ENCODE peak calls at places on chromosomes 2 and 18, in five cellular contexts. One of them, this sample, is unnamed.

GRCh38 chr2:164984428-164984827 is 29.1 kb upstream of the SLC38A11 start:
- DNase-seq in NCI-H1092: no peak
- DNase-seq in hypothalamus: no peak
- DNase-seq in heart right ventricle: no peak
- DNase-seq in HTR-8/SVneo: no peak
- DNase-seq in this sample: no peak

GRCh38 chr2:67733517-67733916 is 329.3 kb downstream of the C1D start:
- DNase-seq in NCI-H1092: no peak
- DNase-seq in hypothalamus: no peak
- DNase-seq in heart right ventricle: peak
- DNase-seq in HTR-8/SVneo: peak
- DNase-seq in this sample: no peak

GRCh38 chr2:28347193-28347592 is 45.5 kb upstream of the FOSL2 start:
- DNase-seq in NCI-H1092: no peak
- DNase-seq in hypothalamus: no peak
- DNase-seq in heart right ventricle: no peak
- DNase-seq in HTR-8/SVneo: no peak
- DNase-seq in this sample: no peak

GRCh38 chr2:96693286-96694200 is 46.3 kb downstream of the LMAN2L start:
- DNase-seq in NCI-H1092: no peak
- DNase-seq in hypothalamus: no peak
- DNase-seq in heart right ventricle: no peak
- DNase-seq in HTR-8/SVneo: no peak
- DNase-seq in this sample: no peak

GRCh38 chr2:190486037-190486623 is 48.4 kb downstream of the NEMP2 start:
- DNase-seq in NCI-H1092: no peak
- DNase-seq in hypothalamus: no peak
- DNase-seq in heart right ventricle: no peak
- DNase-seq in HTR-8/SVneo: no peak
- DNase-seq in this sample: no peak

GRCh38 chr2:240387669-240388358 is 47.6 kb upstream of the GPC1 start:
- DNase-seq in NCI-H1092: no peak
- DNase-seq in hypothalamus: no peak
- DNase-seq in heart right ventricle: peak
- DNase-seq in HTR-8/SVneo: peak
- DNase-seq in this sample: no peak

GRCh38 chr18:72235422-72235821 is 308.7 kb downstream of the CBLN2 start:
- DNase-seq in NCI-H1092: peak
- DNase-seq in hypothalamus: no peak
- DNase-seq in heart right ventricle: no peak
- DNase-seq in HTR-8/SVneo: no peak
- DNase-seq in this sample: no peak

GRCh38 chr18:36501100-36501499 is 203.6 kb downstream of the FHOD3 start:
- DNase-seq in NCI-H1092: no peak
- DNase-seq in hypothalamus: no peak
- DNase-seq in heart right ventricle: peak
- DNase-seq in HTR-8/SVneo: no peak
- DNase-seq in this sample: no peak

GRCh38 chr18:28041366-28041765 is 135.6 kb downstream of the CDH2 start:
- DNase-seq in NCI-H1092: no peak
- DNase-seq in hypothalamus: no peak
- DNase-seq in heart right ventricle: no peak
- DNase-seq in HTR-8/SVneo: no peak
- DNase-seq in this sample: no peak

GRCh38 chr2:70964596-70965386 is 13.6 kb upstream of the ANKRD53 start:
- DNase-seq in NCI-H1092: no peak
- DNase-seq in hypothalamus: peak
- DNase-seq in heart right ventricle: peak
- DNase-seq in HTR-8/SVneo: peak
- DNase-seq in this sample: peak

GRCh38 chr18:35732652-35733051 is 151.1 kb downstream of the GALNT1 start:
- DNase-seq in NCI-H1092: no peak
- DNase-seq in hypothalamus: no peak
- DNase-seq in heart right ventricle: no peak
- DNase-seq in HTR-8/SVneo: no peak
- DNase-seq in this sample: no peak

GRCh38 chr2:529425-529824 is 147.8 kb downstream of the TMEM18 start:
- DNase-seq in NCI-H1092: peak
- DNase-seq in hypothalamus: no peak
- DNase-seq in heart right ventricle: no peak
- DNase-seq in HTR-8/SVneo: peak
- DNase-seq in this sample: no peak

GRCh38 chr2:210655229-210655628 is 98.8 kb downstream of the CPS1 start:
- DNase-seq in NCI-H1092: no peak
- DNase-seq in hypothalamus: no peak
- DNase-seq in heart right ventricle: no peak
- DNase-seq in HTR-8/SVneo: no peak
- DNase-seq in this sample: no peak

This sample was measured in GM06990.